ENCODE peak calls at places on chromosomes 13 and 19, in nine cellular contexts. X is central memory CD8-positive, alpha-beta T cell; Q is stimulated activated CD8-positive, alpha-beta memory T cell treated with anti-CD3 and anti-CD28 coated beads, Interleukin-15, amount 100 ng/mL, for 4 hours; J is RCC 7860; N is pulmonary artery endothelial cell; H is GOT3; B is hepatocyte; P is AG09319; E is stimulated activated CD4-positive, alpha-beta T cell treated with anti-CD3 and anti-CD28 coated beads, TNF-alpha, amount 100 ng/mL, for 4 hours. L is an unnamed sample.
A peak's percentile ranks its signal among the peaks of the same experiment; 100 is the strongest.

GRCh38 chr19:12779162-12779993 is 4.0 kb upstream of the HOOK2 start:
- DNase-seq in X (no peak), Q (no peak), J (peak; percentile 70), N (no peak), H (no peak), B (peak; percentile 82), P (peak; percentile 49), E (no peak), L (no peak)

GRCh38 chr19:13799669-13800068 is 4.4 kb downstream of the ZSWIM4 start:
- DNase-seq in X (no peak), Q (no peak), J (no peak), N (no peak), H (no peak), B (no peak), P (no peak), E (no peak), L (no peak)

GRCh38 chr13:48790199-48790598 is 136.5 kb downstream of the CYSLTR2 start:
- DNase-seq in X (no peak), Q (no peak), J (no peak), N (no peak), H (no peak), B (no peak), P (no peak), E (no peak), L (no peak)

GRCh38 chr13:101751488-101751887 is 299.0 kb downstream of the ITGBL1 start:
- DNase-seq in X (no peak), Q (no peak), J (no peak), N (peak; percentile 77), H (no peak), B (peak; percentile 52), P (peak; percentile 20), E (no peak), L (no peak)

GRCh38 chr13:60931858-60932546 is 483.6 kb downstream of the PCDH20 start:
- DNase-seq in X (no peak), Q (no peak), J (peak; percentile 14), N (no peak), H (no peak), B (no peak), P (no peak), E (no peak), L (no peak)

GRCh38 chr19:2149980-2150793 is 1.2 kb downstream of the AP3D1 start:
- DNase-seq in X (no peak), Q (no peak), J (no peak), N (no peak), H (no peak), B (no peak), P (no peak), E (no peak), L (no peak)

GRCh38 chr19:55857149-55857548 is 20.8 kb downstream of the NLRP4 start:
- DNase-seq in X (no peak), Q (no peak), J (no peak), N (no peak), H (no peak), B (no peak), P (no peak), E (no peak), L (no peak)

GRCh38 chr19:51739466-51740213 is 12.0 kb downstream of the FPR1 start:
- DNase-seq in X (no peak), Q (no peak), J (peak; percentile 81), N (no peak), H (no peak), B (no peak), P (no peak), E (no peak), L (no peak)

GRCh38 chr19:16970821-16971220 is 55.8 kb downstream of the CPAMD8 start:
- DNase-seq in X (no peak), Q (no peak), J (no peak), N (no peak), H (no peak), B (no peak), P (no peak), E (no peak), L (no peak)

GRCh38 chr13:92589955-92590354 is 636.7 kb upstream of the GPC6 start:
- DNase-seq in X (no peak), Q (no peak), J (no peak), N (no peak), H (no peak), B (no peak), P (no peak), E (no peak), L (no peak)